ENCODE peak calls at places on chromosomes 3 and 15, in five cellular contexts. N is OCI-LY7, S is endodermal cell, A is HCT116, O is trophoblast cell. R is an unnamed sample.

GRCh38 chr3:25725810-25726209 is 57.4 kb downstream of the NGLY1 start:
- DNase-seq in S (no peak), N (no peak), A (no peak), O (no peak), R (no peak)

GRCh38 chr3:17741621-17742091 is 775 bp downstream of the TBC1D5 start:
- DNase-seq in N (no peak), A (no peak), S (no peak), O (peak; percentile 85), R (no peak)

GRCh38 chr3:168991813-168992212 is 671.7 kb downstream of the MECOM start:
- DNase-seq in O (no peak), A (no peak), S (no peak), N (no peak), R (no peak)

GRCh38 chr3:40718681-40719080 is 193.9 kb downstream of the ZNF621 start:
- DNase-seq in N (peak; percentile 87), O (no peak), S (no peak), A (no peak), R (no peak)

GRCh38 chr15:40702077-40702476 is 7.1 kb downstream of the RAD51 start:
- DNase-seq in O (no peak), S (no peak), A (no peak), N (peak; percentile 15), R (no peak)

GRCh38 chr3:107904536-107905066 is 186.2 kb downstream of the CD47 start:
- DNase-seq in N (no peak), A (no peak), O (no peak), S (no peak), R (no peak)

GRCh38 chr3:183634707-183635106 is 716 bp upstream of the KLHL24 start:
- DNase-seq in O (no peak), N (no peak), A (no peak), S (no peak), R (no peak)

GRCh38 chr3:4735243-4735642 is 242.1 kb downstream of the ITPR1 start:
- DNase-seq in A (no peak), N (no peak), O (no peak), S (no peak), R (no peak)

GRCh38 chr15:98635848-98636247 is 12.5 kb upstream of the IGF1R start:
- DNase-seq in S (no peak), O (no peak), N (no peak), A (no peak), R (no peak)

GRCh38 chr3:82055792-82056191 is 294.3 kb upstream of the GBE1 start:
- DNase-seq in O (no peak), N (no peak), A (peak; percentile 35), S (no peak), R (no peak)

GRCh38 chr15:92817339-92817886 is 82.7 kb upstream of the CHD2 start:
- DNase-seq in S (no peak), O (no peak), N (peak; percentile 69), A (no peak), R (no peak)

GRCh38 chr15:92820233-92821021 is 79.7 kb upstream of the CHD2 start:
- DNase-seq in O (peak; percentile 98), S (peak; percentile 97), A (peak; percentile 83), N (peak; percentile 91), R (peak; percentile 94)

GRCh38 chr15:92819312-92820232 is 80.6 kb upstream of the CHD2 start:
- DNase-seq in A (no peak), N (no peak), S (no peak), O (no peak), R (no peak)

GRCh38 chr15:92821491-92822116 is 78.5 kb upstream of the CHD2 start:
- DNase-seq in S (no peak), O (no peak), A (no peak), N (no peak), R (no peak)

DNA sequence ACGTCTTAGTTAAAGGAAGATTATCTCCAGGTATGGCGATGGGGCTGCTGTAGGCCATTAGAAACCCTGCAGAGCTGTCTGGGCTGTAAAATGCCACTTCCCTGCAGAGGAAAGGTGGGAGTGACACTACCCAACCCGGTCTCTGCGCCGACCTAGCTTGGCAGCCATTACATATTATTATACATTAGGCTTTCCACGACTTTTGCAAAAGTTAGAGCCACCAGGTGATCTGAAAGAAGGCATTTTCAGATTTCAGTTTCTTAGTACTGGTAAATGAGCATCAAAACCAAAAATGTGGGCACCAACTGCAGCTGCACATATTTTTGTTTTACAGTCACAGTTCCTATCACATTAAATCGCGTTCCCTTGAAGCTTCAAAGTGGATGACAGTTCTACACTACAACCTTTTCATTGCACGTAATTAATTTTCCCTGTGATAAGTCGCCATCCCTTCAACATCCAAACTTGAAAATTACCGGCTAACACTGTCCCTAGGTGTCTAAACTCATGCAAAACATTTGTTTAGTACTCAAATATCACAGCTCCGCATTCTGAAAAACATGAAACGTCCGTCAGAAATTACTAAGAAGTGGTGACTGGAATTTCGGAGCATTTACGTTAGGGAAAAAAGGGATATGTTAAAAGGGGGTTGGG is 81.3 kb upstream of the CHD2 start:
- DNase-seq in N (no peak), O (no peak), A (no peak), S (peak; percentile 77), R (no peak)
- H3K4me1 ChIP-seq in N (peaks cover 67% of the 10 kb centered on the region), O (peaks cover 11% of the 10 kb centered on the region), A (peaks cover 60% of the 10 kb centered on the region), S (peaks cover 5% of the 10 kb centered on the region), R (peaks cover 42% of the 10 kb centered on the region)

GRCh38 chr15:25860885-25861866 is 2.0 kb downstream of the ATP10A start:
- DNase-seq in A (no peak), N (peak; percentile 47), S (no peak), O (no peak), R (no peak)

GRCh38 chr15:25862469-25863066 is 559 bp downstream of the ATP10A start:
- DNase-seq in O (no peak), S (peak; percentile 78), N (no peak), A (no peak), R (peak; percentile 35)

GRCh38 chr15:25863968-25864580 is 947 bp upstream of the ATP10A start:
- DNase-seq in N (no peak), S (no peak), A (no peak), O (no peak), R (no peak)

GRCh38 chr15:25863067-25863967 is at the start of gene ATP10A:
- DNase-seq in O (no peak), A (no peak), S (peak; percentile 77), N (no peak), R (peak; percentile 63)

DNA sequence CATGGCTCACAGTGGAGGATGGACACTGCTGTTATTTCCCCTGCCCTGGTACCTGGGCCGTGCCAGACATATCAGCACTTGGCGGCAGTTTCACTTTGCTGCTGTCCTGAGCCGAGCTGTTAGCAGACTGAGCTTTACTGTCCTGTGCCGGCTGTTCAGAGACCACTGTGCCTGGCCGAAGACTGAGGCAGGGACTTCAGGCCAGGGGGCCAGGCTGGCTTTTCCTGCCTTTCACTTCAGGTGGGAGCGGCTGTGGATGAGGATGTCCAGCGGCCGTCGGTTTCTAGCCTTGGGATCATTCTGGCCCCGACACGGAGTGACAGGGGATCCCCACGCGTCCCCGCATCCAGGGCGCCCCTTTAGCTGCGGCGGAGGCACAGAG is 1.0 kb downstream of the ATP10A start:
- DNase-seq in S (peak; percentile 60), O (no peak), N (no peak), A (no peak), R (no peak)
- H3K4me3 ChIP-seq in S (no peak overlapping the region), O (no peak overlapping the region), N (no peak overlapping the region), A (no peak overlapping the region), R (peak overlapping the region; percentile 68)

DNA sequence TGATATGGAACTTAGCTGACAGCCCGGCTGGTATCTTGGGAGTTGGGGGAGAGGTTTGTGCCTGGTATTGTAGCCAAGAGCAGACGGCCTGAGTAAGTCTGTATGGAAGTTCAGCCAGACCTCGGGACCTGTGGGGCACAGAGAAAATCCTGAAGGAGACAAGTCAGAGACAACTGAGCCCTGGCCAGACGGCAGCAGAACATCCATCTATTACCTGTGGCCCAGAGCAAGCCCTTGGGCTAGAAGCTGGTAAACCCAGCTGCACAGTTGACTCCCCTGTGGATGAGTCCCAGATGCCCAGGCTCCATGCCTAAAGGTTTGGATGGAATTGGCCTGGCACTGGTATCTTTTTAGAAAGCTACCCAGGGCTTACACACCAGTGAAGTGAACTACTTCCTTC is 70.4 kb upstream of the DLG1 start:
- DNase-seq in N (no peak), O (no peak), S (peak; percentile 46), A (no peak), R (no peak)
- H3K4me1 ChIP-seq in N (no peaks in the 10 kb centered on the region), O (peaks cover 29% of the 10 kb centered on the region), S (peaks cover 16% of the 10 kb centered on the region), A (peaks cover 16% of the 10 kb centered on the region), R (peaks cover 4% of the 10 kb centered on the region)

DNA sequence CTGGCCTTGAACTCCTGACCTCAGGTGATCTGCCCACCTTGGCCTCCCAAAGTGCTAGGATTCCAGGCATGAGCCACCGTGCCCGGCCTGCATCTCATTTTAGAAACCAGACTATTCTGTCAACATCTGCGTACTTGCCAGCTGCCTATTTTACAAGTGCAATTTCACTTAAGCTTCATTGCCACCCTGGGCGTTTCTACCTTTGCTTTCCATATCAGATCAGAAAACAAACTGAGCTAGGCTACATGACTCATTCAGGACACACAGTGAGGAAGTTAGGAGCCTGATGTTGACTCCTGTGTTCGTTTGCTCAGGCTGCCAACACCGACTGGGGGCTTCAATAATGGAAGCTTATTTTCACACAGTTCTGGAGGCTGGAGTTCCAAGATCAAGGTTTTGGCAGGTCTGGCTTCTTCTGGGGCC is 42.3 kb upstream of the KLHL25 start:
- DNase-seq in N (no peak), S (peak; percentile 35), O (peak; percentile 34), A (no peak), R (no peak)
- H3K4me3 ChIP-seq in N (no peak overlapping the region), S (no peak overlapping the region), O (no peak overlapping the region), A (no peak overlapping the region), R (no peak overlapping the region)

R was measured in HAP-1.